ENCODE peak calls at places on chromosomes 6 and 20, in four cellular contexts. Z is left colon, J is T-helper 17 cell, Y is H7. U is an unnamed sample.

GRCh38 chr6:1145756-1146218 is 166.1 kb upstream of the FOXQ1 start:
- DNase-seq in Z (no peak), J (no peak), Y (no peak), U (no peak)

GRCh38 chr20:49579874-49580817 is 12.2 kb upstream of the PTGIS start:
- DNase-seq in Z (peak), J (no peak), Y (no peak), U (no peak)

GRCh38 chr6:100226811-100227210 is 232.8 kb upstream of the MCHR2 start:
- DNase-seq in Z (no peak), J (no peak), Y (no peak), U (no peak)

GRCh38 chr6:11277275-11278206 is 45.1 kb upstream of the NEDD9 start:
- DNase-seq in Z (no peak), J (no peak), Y (peak), U (no peak)

GRCh38 chr6:21085206-21085605 is 508.3 kb upstream of the SOX4 start:
- DNase-seq in Z (no peak), J (no peak), Y (no peak), U (no peak)

GRCh38 chr6:130913119-130913518 is 85.9 kb downstream of the SMLR1 start:
- DNase-seq in Z (no peak), J (no peak), Y (peak), U (no peak)

GRCh38 chr6:31769684-31770371 is 7.3 kb downstream of the VWA7 start:
- DNase-seq in Z (peak), J (peak), Y (peak), U (no peak)

GRCh38 chr6:105902401-105903031 is 183.6 kb upstream of the PRDM1 start:
- DNase-seq in Z (no peak), J (no peak), Y (no peak), U (no peak)

GRCh38 chr6:53119772-53120409 is 28.8 kb downstream of the GCM1 start:
- DNase-seq in Z (no peak), J (no peak), Y (peak), U (peak)

GRCh38 chr6:71544028-71544427 is 255.4 kb downstream of the OGFRL1 start:
- DNase-seq in Z (no peak), J (no peak), Y (no peak), U (no peak)

GRCh38 chr6:104943781-104944180 is 13.1 kb upstream of the LIN28B start:
- DNase-seq in Z (no peak), J (no peak), Y (no peak), U (no peak)

GRCh38 chr6:38248500-38249234 is 391.1 kb downstream of the BTBD9 start:
- DNase-seq in Z (no peak), J (no peak), Y (no peak), U (no peak)

GRCh38 chr20:49482621-49483017 is at the start of gene KCNB1:
- DNase-seq in Z (peak), J (peak), Y (peak), U (no peak)

GRCh38 chr6:117233146-117233545 is 32.2 kb upstream of the VGLL2 start:
- DNase-seq in Z (no peak), J (no peak), Y (no peak), U (no peak)

GRCh38 chr6:56370127-56370540 is 122.8 kb upstream of the COL21A1 start:
- DNase-seq in Z (peak), J (no peak), Y (peak), U (peak)

GRCh38 chr6:51077967-51078518 is 259.4 kb downstream of the TFAP2B start:
- DNase-seq in Z (no peak), J (no peak), Y (no peak), U (no peak)

GRCh38 chr6:152356659-152357058 is 280.5 kb downstream of the SYNE1 start:
- DNase-seq in Z (no peak), J (no peak), Y (peak), U (peak)

GRCh38 chr20:54228841-54229240 is 21.0 kb downstream of the PFDN4 start:
- DNase-seq in Z (no peak), J (no peak), Y (no peak), U (no peak)

GRCh38 chr6:7261030-7261841 is 51.8 kb downstream of the SSR1 start:
- DNase-seq in Z (peak), J (no peak), Y (peak), U (peak)

U was measured in NCI-H1092 treated with DMSO at 0.1 percent for 48 hours.